ENCODE peak calls at places on chromosome 6, in four cellular contexts. T, O, I and B are unnamed samples.

GRCh38 chr6:136171207-136171606 is 78.9 kb downstream of the MTFR2 start:
- DNase-seq in T (no peak), O (no peak), I (no peak), B (no peak)

GRCh38 chr6:39054577-39055142 is 6.1 kb downstream of the GLP1R start:
- DNase-seq in O (no peak), I (no peak), T (no peak), B (no peak)

GRCh38 chr6:161434921-161435411 is 161.1 kb upstream of the AGPAT4 start:
- DNase-seq in O (no peak), I (no peak), T (no peak), B (no peak)

GRCh38 chr6:35787266-35788218 is 6.7 kb downstream of the CLPSL1 start:
- DNase-seq in T (no peak), I (no peak), O (no peak), B (no peak)

GRCh38 chr6:143743256-143744166 is 65.7 kb downstream of the PHACTR2 start:
- DNase-seq in O (no peak), T (no peak), I (no peak), B (no peak)

GRCh38 chr6:3125832-3126231 is 7.3 kb downstream of the BPHL start:
- DNase-seq in I (no peak), O (peak; percentile 34), T (no peak), B (no peak)

GRCh38 chr6:152110878-152111820 is 303.7 kb downstream of the ESR1 start:
- DNase-seq in I (peak; percentile 76), O (no peak), T (no peak), B (peak; percentile 72)

GRCh38 chr6:8589941-8590676 is 154.8 kb upstream of the SLC35B3 start:
- DNase-seq in O (peak; percentile 2), T (no peak), I (peak; percentile 4), B (no peak)

GRCh38 chr6:79947191-79948173 is at the start of gene ELOVL4:
- DNase-seq in I (peak; percentile 95), O (no peak), T (peak; percentile 78), B (no peak)

GRCh38 chr6:157163434-157164159 is 159.7 kb downstream of the TMEM242 start:
- DNase-seq in O (no peak), I (no peak), T (no peak), B (no peak)

GRCh38 chr6:118869894-118870665 is 23.9 kb upstream of the ASF1A start:
- DNase-seq in T (no peak), O (no peak), I (no peak), B (no peak)

GRCh38 chr6:125791151-125791819 is 525 bp downstream of the NCOA7 start:
- DNase-seq in I (peak; percentile 64), T (peak; percentile 46), O (peak; percentile 65), B (no peak)

GRCh38 chr6:21005816-21006553 is 471.7 kb downstream of the CDKAL1 start:
- DNase-seq in O (no peak), I (peak; percentile 51), T (no peak), B (no peak)

GRCh38 chr6:104995989-104996617 is 39.2 kb downstream of the LIN28B start:
- DNase-seq in I (peak; percentile 58), T (no peak), O (peak; percentile 44), B (no peak)

GRCh38 chr6:120056085-120056484 is 706.5 kb upstream of the MAN1A1 start:
- DNase-seq in I (no peak), O (peak; percentile 19), T (no peak), B (no peak)

GRCh38 chr6:150354754-150355571 is 13.8 kb upstream of the IYD start:
- DNase-seq in T (no peak), I (no peak), O (no peak), B (no peak)

GRCh38 chr6:148342146-148343027 is at the start of gene SASH1:
- DNase-seq in T (peak; percentile 58), I (peak; percentile 24), O (no peak), B (peak; percentile 92)

DNA sequence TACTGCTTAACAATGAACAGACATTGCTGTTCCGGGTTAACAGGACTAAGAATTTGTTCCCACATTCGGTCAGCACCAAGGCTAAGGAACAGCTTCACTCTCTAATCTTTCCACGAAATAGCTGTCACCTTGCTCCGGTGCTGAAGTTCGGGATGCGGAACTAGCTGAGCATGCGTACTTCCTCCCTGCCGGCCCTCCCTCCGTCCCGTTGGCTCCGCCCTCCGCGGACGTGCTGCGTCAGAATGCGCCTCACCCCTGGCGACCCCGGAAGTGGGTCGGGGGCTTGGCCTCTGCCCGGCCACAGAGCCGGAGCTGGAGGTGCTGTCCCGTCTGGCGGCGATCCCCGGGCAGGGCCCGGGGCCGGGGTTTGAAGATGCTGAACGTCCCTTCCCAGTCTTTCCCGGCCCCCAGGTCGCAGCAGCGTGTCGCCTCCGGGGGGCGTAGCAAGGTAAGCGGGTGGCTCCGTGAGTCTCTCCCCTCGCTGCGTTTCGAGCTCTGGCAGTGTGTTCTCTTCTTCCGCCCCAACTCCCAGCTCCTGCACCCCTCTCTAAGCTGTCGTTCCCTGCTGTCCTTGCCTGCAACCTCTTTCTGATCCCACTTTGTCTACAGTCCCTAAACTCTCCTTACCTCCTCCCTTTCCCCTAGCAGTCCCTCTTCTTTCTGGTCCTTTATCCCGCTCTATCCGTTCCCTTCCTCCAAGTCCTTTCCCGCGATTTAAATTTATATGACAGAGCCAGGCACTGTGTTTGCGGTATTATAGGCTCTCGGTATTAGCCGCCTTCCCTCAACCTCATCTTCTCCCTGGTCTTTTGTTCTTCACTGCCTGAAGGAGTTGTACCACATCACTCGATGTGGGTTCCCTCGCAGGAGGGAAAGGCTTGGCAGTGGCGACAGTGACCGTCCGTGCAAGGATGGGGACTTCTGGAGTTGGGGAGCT is at the start of gene CYB5R4:
- DNase-seq in I (peak; percentile 96), O (peak; percentile 98), T (peak; percentile 94), B (peak; percentile 97)
- TF ChIP-seq EP300 in I (no peak), O (peak; percentile 39), T (no peak), B (no peak)

DNA sequence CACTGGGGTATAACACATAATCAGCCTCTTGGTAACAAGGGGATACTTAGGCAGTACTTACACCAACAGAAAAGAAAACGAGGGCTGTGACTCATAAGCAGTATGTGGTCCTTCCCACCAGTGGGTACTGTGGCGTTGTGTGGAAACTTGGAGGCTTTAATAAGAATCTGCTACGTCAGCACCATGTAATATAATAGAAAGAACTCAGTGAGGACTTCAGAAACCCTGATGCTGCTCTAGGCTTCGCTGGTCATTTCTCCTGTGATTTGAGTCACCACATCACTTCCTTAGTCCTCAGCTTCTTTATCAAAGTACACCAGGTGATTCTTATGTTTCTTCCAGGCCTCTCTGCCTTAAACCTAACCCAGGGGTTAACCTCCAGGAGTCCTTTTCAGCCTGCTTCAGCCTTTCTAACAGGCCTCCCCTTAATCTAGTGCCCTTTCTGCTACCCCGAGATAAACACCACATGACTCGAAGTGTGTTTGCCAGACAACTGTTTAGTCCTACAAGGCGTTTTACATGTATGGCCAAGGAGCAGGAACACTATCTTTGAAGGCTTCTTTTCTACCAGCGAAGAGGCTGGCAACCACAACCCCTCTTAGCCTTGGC is 68.5 kb downstream of the FYN start:
- DNase-seq in I (no peak), T (no peak), O (peak; percentile 89), B (no peak)
- TF ChIP-seq EP300 in I (no peak), T (no peak), O (peak; percentile 83), B (no peak)

GRCh38 chr6:71284785-71285184 is 3.8 kb upstream of the OGFRL1 start:
- DNase-seq in I (no peak), T (no peak), O (no peak), B (no peak)
- TF ChIP-seq EP300 in I (no peak), T (no peak), O (no peak), B (no peak)

DNA sequence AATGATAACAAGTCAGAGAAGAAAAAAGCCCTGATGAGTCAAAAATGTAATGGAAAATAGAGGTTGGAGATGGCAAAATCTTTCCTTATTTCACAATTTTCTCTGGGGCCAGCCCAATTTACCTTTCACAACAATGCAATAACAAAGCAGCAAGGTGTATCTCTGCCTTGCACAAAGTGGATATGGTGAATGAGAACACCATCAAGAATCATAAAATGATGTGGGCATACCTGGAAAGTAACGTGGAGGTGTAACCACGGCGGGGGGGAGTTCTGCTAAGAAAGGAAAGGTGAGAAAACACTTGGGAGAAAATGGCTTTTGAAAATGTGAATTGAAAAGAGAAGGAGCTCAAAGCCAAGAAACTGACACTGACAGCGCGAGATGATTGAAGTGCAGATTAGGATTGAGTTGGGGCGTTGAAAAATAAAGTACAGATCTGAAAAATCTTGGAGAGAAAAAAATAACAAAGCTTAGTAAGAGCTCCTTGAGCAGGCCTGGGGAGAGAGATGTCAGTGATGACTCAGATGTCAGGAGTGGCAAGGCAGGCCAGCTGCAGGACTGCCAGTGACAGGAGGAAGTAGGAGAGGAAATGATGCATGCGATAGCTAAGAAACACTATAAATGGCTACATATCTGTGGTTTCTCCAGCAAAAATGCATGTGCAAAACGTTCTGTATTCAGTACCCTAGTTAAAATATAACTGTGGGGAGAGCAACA is 26.2 kb downstream of the ARHGAP18 start:
- DNase-seq in T (peak; percentile 47), O (peak; percentile 94), I (peak; percentile 11), B (peak; percentile 91)
- TF ChIP-seq EP300 in T (no peak), O (peak; percentile 88), I (peak; percentile 76), B (no peak)